ENCODE peak calls at places on chromosomes 1 and 21, in seven cellular contexts. C is K562, V is IMR-90, E is A549, P is SK-N-SH, Z is H1, T is GM12878. U is an unnamed sample.

GRCh38 chr1:202568466-202569196 is 141.6 kb downstream of the SYT2 start:
- DNase-seq in C (no peak), V (no peak), E (no peak), P (no peak), Z (no peak), T (no peak), U (no peak)

GRCh38 chr21:31235671-31236450 is 108.2 kb downstream of the TIAM1 start:
- DNase-seq in C (no peak), V (no peak), E (no peak), P (no peak), Z (no peak), T (no peak), U (no peak)

GRCh38 chr1:205325334-205325884 is 3.9 kb upstream of the NUAK2 start:
- DNase-seq in C (peak; percentile 64), V (peak; percentile 84), E (peak; percentile 87), P (peak; percentile 72), Z (peak; percentile 67), T (peak; percentile 37), U (peak; percentile 52)

GRCh38 chr1:71196685-71197084 is 115.8 kb upstream of the ZRANB2 start:
- DNase-seq in C (no peak), V (peak; percentile 25), E (peak; percentile 0), P (peak; percentile 22), Z (no peak), T (no peak), U (no peak)

GRCh38 chr1:54973205-54973921 is 7.1 kb upstream of the TMEM61 start:
- DNase-seq in C (no peak), V (peak; percentile 21), E (peak; percentile 44), P (peak; percentile 65), Z (no peak), T (no peak), U (peak; percentile 40)

GRCh38 chr1:203628185-203628996 is 1.8 kb downstream of the ATP2B4 start:
- DNase-seq in C (no peak), V (peak; percentile 56), E (no peak), P (no peak), Z (peak; percentile 78), T (no peak), U (no peak)

GRCh38 chr1:118753976-118754375 is 234.2 kb downstream of the TBX15 start:
- DNase-seq in C (no peak), V (no peak), E (no peak), P (no peak), Z (no peak), T (no peak), U (no peak)

GRCh38 chr1:200979574-200980451 is 43.7 kb downstream of the KIF21B start:
- DNase-seq in C (peak; percentile 95), V (no peak), E (peak; percentile 47), P (peak; percentile 77), Z (peak; percentile 47), T (no peak), U (peak; percentile 24)

GRCh38 chr1:175802407-175803123 is 59.2 kb upstream of the TNR start:
- DNase-seq in C (peak; percentile 17), V (no peak), E (no peak), P (no peak), Z (no peak), T (no peak), U (no peak)

GRCh38 chr1:110610741-110611286 is 4.7 kb upstream of the KCNA2 start:
- DNase-seq in C (no peak), V (no peak), E (no peak), P (no peak), Z (no peak), T (no peak), U (no peak)

GRCh38 chr1:234197839-234198238 is 175.4 kb upstream of the COA6 start:
- DNase-seq in C (no peak), V (no peak), E (no peak), P (no peak), Z (no peak), T (no peak), U (no peak)

GRCh38 chr1:177737456-177737855 is 232.4 kb downstream of the SEC16B start:
- DNase-seq in C (no peak), V (no peak), E (no peak), P (no peak), Z (no peak), T (no peak), U (no peak)

GRCh38 chr1:115642168-115643072 is 650 bp downstream of the VANGL1 start:
- DNase-seq in C (peak; percentile 75), V (peak; percentile 20), E (peak; percentile 32), P (peak; percentile 83), Z (no peak), T (peak; percentile 28), U (peak; percentile 35)

GRCh38 chr1:19010995-19011696 is 54.7 kb upstream of the IFFO2 start:
- DNase-seq in C (no peak), V (peak; percentile 97), E (peak; percentile 69), P (no peak), Z (peak; percentile 69), T (peak; percentile 43), U (peak; percentile 95)

GRCh38 chr21:33967086-33967571 is 51.5 kb upstream of the ATP5PO start:
- DNase-seq in C (no peak), V (no peak), E (no peak), P (no peak), Z (no peak), T (no peak), U (peak; percentile 21)

GRCh38 chr1:59169703-59170102 is 127.2 kb upstream of the FGGY start:
- DNase-seq in C (no peak), V (no peak), E (no peak), P (no peak), Z (no peak), T (no peak), U (no peak)

GRCh38 chr1:84907095-84907827 is 14.3 kb upstream of the LPAR3 start:
- DNase-seq in C (no peak), V (peak; percentile 71), E (no peak), P (no peak), Z (no peak), T (no peak), U (no peak)

GRCh38 chr1:35454175-35454574 is 103.0 kb downstream of the KIAA0319L start:
- DNase-seq in C (no peak), V (no peak), E (no peak), P (no peak), Z (no peak), T (no peak), U (no peak)

GRCh38 chr1:28172690-28173150 is 3.8 kb downstream of the PTAFR start:
- DNase-seq in C (peak; percentile 32), V (no peak), E (no peak), P (peak; percentile 48), Z (no peak), T (peak; percentile 98), U (peak; percentile 41)
- TF ChIP-seq USF2 in C (no peak), V (no peak), E (no peak), P (no peak), Z (no peak), T (no peak), U (no peak)

GRCh38 chr1:226052061-226052460 is 10.5 kb upstream of the H3-3A start:
- DNase-seq in C (no peak), V (no peak), E (no peak), P (no peak), Z (no peak), T (no peak), U (no peak)
- H3K4me3 ChIP-seq in C (no peak overlapping the region), V (no peak overlapping the region), E (no peak overlapping the region), P (no peak overlapping the region), Z (no peak overlapping the region), T (no peak overlapping the region), U (no peak overlapping the region)

GRCh38 chr1:94562502-94563260 is 21.1 kb upstream of the F3 start:
- DNase-seq in C (no peak), V (no peak), E (no peak), P (no peak), Z (no peak), T (no peak), U (peak; percentile 60)
- TF ChIP-seq USF2 in C (no peak), V (no peak), E (no peak), P (no peak), Z (no peak), T (no peak), U (no peak)

DNA sequence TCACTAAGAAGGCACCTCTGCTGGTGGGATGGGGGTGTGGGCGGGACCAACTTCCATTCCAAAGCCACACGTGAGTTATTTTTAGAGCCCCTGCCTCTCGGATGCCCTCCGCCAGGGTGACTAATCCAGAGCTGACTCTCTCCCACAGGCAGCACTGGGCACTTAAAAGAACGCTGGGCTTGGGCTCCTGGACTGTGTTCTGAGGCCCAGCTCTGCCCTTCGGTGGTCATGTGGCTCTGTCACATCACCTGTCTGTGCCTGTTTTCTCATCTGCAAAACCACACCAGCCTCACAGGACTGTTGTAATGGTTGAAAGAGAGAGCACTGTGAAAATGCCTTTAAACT is 27.0 kb downstream of the LAMB3 start:
- DNase-seq in C (no peak), V (no peak), E (no peak), P (no peak), Z (no peak), T (no peak), U (no peak)
- H3K4me3 ChIP-seq in C (no peak overlapping the region), V (no peak overlapping the region), E (no peak overlapping the region), P (no peak overlapping the region), Z (no peak overlapping the region), T (no peak overlapping the region), U (no peak overlapping the region)

GRCh38 chr1:216815239-216815955 is 92.2 kb upstream of the ESRRG start:
- DNase-seq in C (no peak), V (peak; percentile 70), E (no peak), P (no peak), Z (no peak), T (no peak), U (no peak)
- TF ChIP-seq USF2 in C (no peak), V (no peak), E (no peak), P (no peak), Z (no peak), T (no peak), U (no peak)

DNA sequence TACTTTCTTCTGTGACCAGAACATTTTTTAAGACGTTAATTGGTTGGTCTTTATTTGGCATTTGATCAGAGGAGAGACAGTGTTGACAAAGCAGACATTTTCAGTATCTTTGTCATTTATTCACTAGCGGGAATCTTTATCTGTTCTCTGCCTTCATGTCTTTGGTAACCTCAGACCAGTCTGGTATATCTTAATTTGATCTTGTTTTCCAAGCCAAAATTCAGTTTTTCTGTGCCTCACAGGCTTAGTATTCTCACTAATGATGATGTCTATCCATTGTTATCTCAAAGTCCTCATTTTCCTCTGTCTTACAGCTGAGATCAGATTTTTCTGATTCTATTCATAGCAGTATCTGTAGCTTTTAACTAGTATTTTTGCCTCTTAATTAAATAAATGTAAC is 158.7 kb downstream of the GPR52 start:
- DNase-seq in C (no peak), V (no peak), E (no peak), P (peak; percentile 19), Z (no peak), T (no peak), U (no peak)
- H3K4me3 ChIP-seq in C (no peak overlapping the region), V (no peak overlapping the region), E (no peak overlapping the region), P (no peak overlapping the region), Z (no peak overlapping the region), T (no peak overlapping the region), U (no peak overlapping the region)